ENCODE peak calls at places on chromosomes 3 and 15, in nine cellular contexts. V, O, A, C, Y, Q, Z, G and W are unnamed samples.

GRCh38 chr3:133168025-133168401 is 129.8 kb downstream of the TMEM108 start:
- DNase-seq in V (no peak), O (no peak), Y (no peak), C (no peak), Q (no peak), G (no peak), A (no peak), Z (no peak), W (no peak)

GRCh38 chr3:182490601-182491485 is 302.5 kb upstream of the ATP11B start:
- DNase-seq in G (no peak), C (peak; percentile 54), V (peak; percentile 4), O (no peak), A (no peak), Z (no peak), Y (no peak), Q (no peak), W (no peak)

GRCh38 chr15:63818191-63818590 is 15.6 kb downstream of the HERC1 start:
- DNase-seq in O (no peak), A (no peak), Q (no peak), G (no peak), C (no peak), Y (no peak), Z (no peak), V (no peak), W (no peak)

GRCh38 chr3:149605902-149606301 is 51.9 kb downstream of the WWTR1 start:
- DNase-seq in Q (no peak), O (no peak), A (no peak), Y (no peak), C (no peak), Z (no peak), G (no peak), V (peak; percentile 83), W (no peak)

GRCh38 chr3:151796105-151796705 is 17.7 kb upstream of the AADAC start:
- DNase-seq in Q (no peak), O (no peak), G (no peak), C (no peak), V (no peak), A (no peak), Y (no peak), Z (no peak), W (no peak)

GRCh38 chr3:37024092-37024491 is 30.8 kb downstream of the MLH1 start:
- DNase-seq in Z (no peak), Y (no peak), A (no peak), G (no peak), C (no peak), V (peak; percentile 29), O (no peak), Q (no peak), W (peak; percentile 26)

GRCh38 chr3:31530039-31530983 is 2.4 kb upstream of the STT3B start:
- DNase-seq in Q (no peak), V (no peak), Z (no peak), O (no peak), C (no peak), G (no peak), A (no peak), Y (no peak), W (no peak)

GRCh38 chr3:111667621-111668239 is 72.6 kb upstream of the ZBED2 start:
- DNase-seq in A (no peak), Y (no peak), Q (peak; percentile 20), C (no peak), G (no peak), V (peak; percentile 28), Z (no peak), O (no peak), W (peak; percentile 49)

GRCh38 chr15:45136378-45136764 is 6.6 kb downstream of the DUOX1 start:
- DNase-seq in C (no peak), O (no peak), Y (no peak), V (no peak), A (no peak), Z (no peak), Q (no peak), G (no peak), W (no peak)

GRCh38 chr15:90402230-90402629 is 14.2 kb downstream of the IQGAP1 start:
- DNase-seq in V (peak; percentile 93), Y (no peak), Q (no peak), Z (peak; percentile 73), C (peak; percentile 53), O (no peak), A (peak; percentile 74), G (no peak), W (no peak)

GRCh38 chr15:82129769-82130168 is 84.0 kb upstream of the MEX3B start:
- DNase-seq in Q (no peak), G (no peak), Y (no peak), A (peak; percentile 83), V (peak; percentile 94), O (no peak), Z (no peak), C (no peak), W (no peak)

GRCh38 chr3:169562988-169563774 is 100.3 kb downstream of the MECOM start:
- DNase-seq in G (no peak), V (no peak), Z (no peak), C (peak; percentile 22), A (no peak), Q (no peak), O (no peak), Y (no peak), W (no peak)

GRCh38 chr3:155411500-155412223 is 118.2 kb upstream of the STRIT1 start:
- DNase-seq in Q (no peak), G (no peak), O (no peak), Y (peak; percentile 60), Z (no peak), C (peak; percentile 59), A (no peak), V (no peak), W (no peak)

GRCh38 chr3:135869439-135870105 is 96.0 kb upstream of the PPP2R3A start:
- DNase-seq in V (no peak), A (no peak), O (no peak), Z (no peak), G (no peak), Q (no peak), Y (no peak), C (no peak), W (no peak)

GRCh38 chr3:79018671-79019136 is 749.1 kb downstream of the ROBO1 start:
- DNase-seq in V (peak; percentile 74), Z (peak; percentile 81), Q (peak; percentile 70), O (peak; percentile 39), A (no peak), G (no peak), Y (no peak), C (peak; percentile 67), W (peak; percentile 55)

DNA sequence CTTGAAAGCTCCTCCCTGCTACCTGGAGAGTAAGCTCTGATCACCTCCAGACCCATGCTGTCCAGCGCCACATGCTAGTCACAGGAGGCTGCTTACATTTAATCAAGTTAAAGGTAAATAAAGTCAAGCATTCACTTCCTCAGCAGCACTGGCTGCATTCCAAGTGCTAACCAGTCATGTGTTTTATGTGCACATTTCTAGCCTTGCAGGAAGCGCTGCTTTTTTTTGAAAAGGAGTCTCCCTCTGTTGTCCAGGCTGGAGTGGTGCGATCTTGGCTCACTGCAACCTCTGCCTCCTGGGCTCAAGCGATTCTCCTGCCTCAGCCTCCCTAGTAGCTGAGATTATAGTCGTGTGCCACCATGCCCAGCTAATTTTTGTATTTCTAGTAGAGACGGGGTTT is 279.2 kb downstream of the GABRG3 start:
- DNase-seq in V (no peak), A (no peak), Z (no peak), C (no peak), Y (no peak), G (no peak), Q (no peak), O (no peak), W (no peak)
- TF ChIP-seq CTCF in V (no peak), A (no peak), Z (no peak), C (no peak), Y (no peak), G (no peak), Q (no peak), O (no peak), W (no peak)

DNA sequence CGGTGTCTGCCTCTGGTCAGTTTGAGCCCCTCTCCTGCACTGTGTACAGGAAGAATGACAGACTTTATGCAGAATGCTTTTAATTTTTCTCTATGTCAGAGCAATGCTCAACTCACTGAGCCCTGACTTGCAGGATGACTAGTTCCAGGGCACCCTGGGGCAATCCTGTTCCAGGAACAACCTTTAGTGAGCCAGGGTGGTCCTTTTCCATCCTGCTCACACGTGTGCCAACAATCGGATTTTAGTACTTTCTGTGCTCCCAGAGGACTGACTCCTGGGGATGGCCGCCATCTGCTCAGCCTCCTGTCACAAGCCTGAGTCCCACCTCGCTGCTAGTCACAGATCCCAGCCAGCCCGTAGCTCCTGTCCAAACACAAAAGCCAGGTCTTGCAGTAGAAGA is 48.2 kb upstream of the ALDH1A3 start:
- DNase-seq in Y (no peak), Q (no peak), Z (no peak), C (no peak), O (no peak), V (no peak), A (no peak), G (no peak), W (no peak)
- TF ChIP-seq CTCF in Y (no peak), Q (no peak), Z (no peak), C (no peak), O (no peak), V (no peak), A (no peak), G (no peak), W (no peak)

GRCh38 chr3:65833761-65834505 is 204.8 kb downstream of the MAGI1 start:
- DNase-seq in Y (no peak), A (peak; percentile 34), C (no peak), G (no peak), Q (no peak), Z (no peak), O (no peak), V (peak; percentile 74), W (no peak)
- TF ChIP-seq CTCF in Y (no peak), A (no peak), C (no peak), G (no peak), Q (no peak), Z (no peak), O (no peak), V (no peak), W (no peak)

DNA sequence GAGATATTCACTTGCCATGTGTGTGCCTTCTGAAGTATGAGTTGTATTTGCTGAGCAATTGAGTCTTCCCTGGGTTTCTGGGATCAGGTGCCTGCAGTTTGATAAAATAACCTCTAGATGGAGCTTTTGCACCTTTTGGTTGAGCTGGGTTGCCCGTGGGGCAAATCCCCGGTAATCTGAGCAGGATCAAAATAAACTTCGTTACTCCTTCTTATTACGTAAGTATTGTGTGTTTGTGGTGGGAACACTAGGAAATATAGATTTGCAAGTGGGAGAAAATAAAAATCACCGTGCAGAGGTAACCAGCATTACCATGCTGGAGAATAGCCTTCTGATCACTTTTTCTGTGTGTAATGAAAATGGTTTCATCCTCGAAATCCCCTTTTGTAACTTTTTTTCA is 277.4 kb upstream of the NR2E3 start:
- DNase-seq in G (no peak), A (no peak), V (peak; percentile 6), Z (no peak), Y (peak; percentile 55), C (peak; percentile 52), Q (no peak), O (no peak), W (peak; percentile 23)
- TF ChIP-seq CTCF in G (no peak), A (peak; percentile 54), V (peak; percentile 56), Z (no peak), Y (peak; percentile 63), C (peak; percentile 80), Q (peak; percentile 32), O (peak; percentile 57), W (no peak)